ENCODE peak calls at places on chromosomes 7 and 10, in five cellular contexts. O is heart left ventricle, D is retinal pigment epithelial cell, A is kidney epithelial cell, P is transverse colon. V is an unnamed sample.

GRCh38 chr10:62373995-62374861 is at the start of gene ZNF365:
- DNase-seq in A (no peak), D (peak), P (no peak), O (peak), V (no peak)

GRCh38 chr7:47378728-47379395 is 203.0 kb downstream of the TNS3 start:
- DNase-seq in D (no peak), A (no peak), P (peak), O (no peak), V (no peak)

GRCh38 chr7:46939558-46939957 is 642.4 kb downstream of the TNS3 start:
- DNase-seq in A (no peak), P (no peak), D (no peak), O (no peak), V (no peak)

GRCh38 chr7:157339777-157340677 is 3.2 kb downstream of the DNAJB6 start:
- DNase-seq in O (no peak), D (no peak), P (peak), A (no peak), V (no peak)

GRCh38 chr10:95655571-95656290 is 780 bp downstream of the ALDH18A1 start:
- DNase-seq in A (no peak), D (peak), O (no peak), P (peak), V (no peak)

GRCh38 chr7:107045980-107046379 is 1.5 kb downstream of the PRKAR2B start:
- DNase-seq in D (no peak), A (no peak), O (no peak), P (no peak), V (peak)

GRCh38 chr10:21531164-21531563 is 2.9 kb upstream of the MLLT10 start:
- DNase-seq in P (no peak), D (no peak), A (no peak), O (no peak), V (no peak)

GRCh38 chr10:18075881-18076280 is 64.3 kb upstream of the CACNB2 start:
- DNase-seq in D (no peak), P (no peak), A (no peak), O (no peak), V (no peak)

GRCh38 chr10:10938676-10939075 is 79.0 kb upstream of the CELF2 start:
- DNase-seq in D (no peak), A (no peak), P (no peak), O (no peak), V (no peak)

GRCh38 chr7:3043544-3044395 is at the start of gene CARD11:
- DNase-seq in A (no peak), O (no peak), D (no peak), P (peak), V (no peak)

GRCh38 chr10:114577133-114577532 is 80.9 kb downstream of the ABLIM1 start:
- DNase-seq in P (no peak), O (no peak), D (peak), A (peak), V (peak)

GRCh38 chr10:74255214-74255613 is 104.2 kb downstream of the ADK start:
- DNase-seq in P (no peak), D (no peak), O (no peak), A (no peak), V (no peak)

GRCh38 chr7:6917258-6917657 is 91.2 kb upstream of the CCZ1B start:
- DNase-seq in D (no peak), P (no peak), A (no peak), O (no peak), V (no peak)

GRCh38 chr10:52615756-52616419 is 156.7 kb downstream of the MBL2 start:
- DNase-seq in P (no peak), O (no peak), D (no peak), A (no peak), V (no peak)

GRCh38 chr7:55307123-55307916 is 57.8 kb upstream of the LANCL2 start:
- DNase-seq in P (no peak), A (no peak), D (no peak), O (no peak), V (no peak)

GRCh38 chr7:100613447-100614185 is 1.3 kb downstream of the MOSPD3 start:
- DNase-seq in A (no peak), O (no peak), D (no peak), P (no peak), V (no peak)

GRCh38 chr10:114367041-114367675 is 37.1 kb downstream of the AFAP1L2 start:
- DNase-seq in P (no peak), A (no peak), D (no peak), O (no peak), V (no peak)

GRCh38 chr7:117399820-117400422 is 27.4 kb downstream of the ASZ1 start:
- DNase-seq in P (no peak), O (no peak), A (no peak), D (no peak), V (no peak)

GRCh38 chr10:95782274-95782830 is 26.4 kb downstream of the ENTPD1 start:
- DNase-seq in A (no peak), D (no peak), O (no peak), P (no peak), V (no peak)

GRCh38 chr10:74027702-74028101 is 29.8 kb downstream of the VCL start:
- DNase-seq in O (no peak), P (no peak), D (no peak), A (no peak), V (no peak)

GRCh38 chr7:45584261-45585210 is 10.4 kb downstream of the ADCY1 start:
- DNase-seq in A (no peak), P (no peak), O (peak), D (no peak), V (no peak)

GRCh38 chr7:123958186-123958703 is 33.2 kb downstream of the SPAM1 start:
- DNase-seq in A (no peak), O (no peak), P (no peak), D (no peak), V (no peak)

GRCh38 chr7:123522061-123522460 is 12.3 kb downstream of the IQUB start:
- DNase-seq in P (no peak), O (no peak), D (peak), A (peak), V (no peak)

GRCh38 chr10:21593986-21594385 is 60.0 kb downstream of the MLLT10 start:
- DNase-seq in O (no peak), D (no peak), A (no peak), P (no peak), V (no peak)

GRCh38 chr10:49758249-49758930 is 3.7 kb downstream of the OGDHL start:
- DNase-seq in A (no peak), D (no peak), O (no peak), P (no peak), V (no peak)

GRCh38 chr10:117929321-117930067 is 117.2 kb downstream of the RAB11FIP2 start:
- DNase-seq in P (no peak), A (no peak), D (no peak), O (no peak), V (no peak)

GRCh38 chr10:100327007-100327700 is 2.9 kb downstream of the PKD2L1 start:
- DNase-seq in O (no peak), P (peak), A (no peak), D (no peak), V (no peak)

GRCh38 chr7:572668-573495 is 53.2 kb upstream of the PDGFA start:
- DNase-seq in O (no peak), P (no peak), A (no peak), D (no peak), V (no peak)

GRCh38 chr7:157508477-157508881 is 171.7 kb downstream of the DNAJB6 start:
- DNase-seq in P (no peak), A (no peak), O (no peak), D (no peak), V (no peak)

GRCh38 chr10:3735175-3735574 is 49.8 kb downstream of the KLF6 start:
- DNase-seq in O (no peak), A (no peak), D (no peak), P (no peak), V (no peak)

DNA sequence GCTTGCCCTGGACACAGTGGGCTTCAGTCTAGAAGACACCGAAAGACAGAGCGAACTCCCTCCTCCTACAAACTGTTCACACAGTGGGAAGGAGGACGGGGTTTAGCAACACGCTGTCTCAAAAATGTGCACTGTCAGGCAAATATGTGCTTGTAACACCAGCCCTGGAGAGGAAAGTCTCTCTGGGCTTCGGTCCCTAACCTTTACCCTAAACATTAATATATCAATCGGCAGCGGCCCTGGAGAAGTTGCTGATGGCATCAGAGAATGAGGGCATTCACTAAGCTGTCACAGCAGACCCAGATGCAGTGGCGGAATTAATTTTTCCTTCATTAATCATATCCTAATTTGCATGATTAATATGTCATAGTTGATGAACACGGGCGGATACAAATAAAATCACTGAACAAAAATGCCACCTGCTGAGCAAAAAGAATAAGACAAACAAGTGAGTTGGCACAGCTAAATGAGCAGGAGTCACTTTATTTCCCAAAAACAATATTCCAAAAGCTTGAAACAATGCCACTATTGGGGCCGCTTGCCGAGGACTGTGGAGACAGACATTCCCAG is 45.2 kb upstream of the INSIG1 start:
- DNase-seq in P (no peak), A (no peak), D (no peak), O (no peak), V (no peak)
- TF ChIP-seq CTCF in P (no peak), A (no peak), D (no peak), O (no peak), V (no peak)

DNA sequence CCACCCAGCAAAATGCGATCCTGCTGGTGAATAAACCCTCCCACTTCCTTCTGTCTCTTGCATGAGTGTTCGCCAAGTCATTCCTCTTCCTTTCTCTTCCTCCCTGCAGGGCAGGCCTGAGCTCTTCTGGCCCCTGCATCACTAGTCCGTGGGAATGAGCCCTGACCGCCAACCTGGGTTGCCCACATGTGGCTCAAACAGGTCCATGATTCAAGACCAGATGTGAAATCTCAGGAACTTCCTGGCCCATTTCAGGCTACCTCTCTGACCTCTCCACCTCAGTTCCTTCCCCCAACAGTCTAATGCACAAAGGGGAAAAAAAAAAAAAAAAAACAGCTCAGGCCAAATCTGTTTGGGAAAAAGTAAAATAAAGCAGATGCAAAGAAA is 5.4 kb upstream of the YWHAG start:
- DNase-seq in D (no peak), O (no peak), P (no peak), A (peak), V (no peak)
- H3K4me3 ChIP-seq in D (no peak), O (no peak), P (no peak), A (no peak), V (no peak)

DNA sequence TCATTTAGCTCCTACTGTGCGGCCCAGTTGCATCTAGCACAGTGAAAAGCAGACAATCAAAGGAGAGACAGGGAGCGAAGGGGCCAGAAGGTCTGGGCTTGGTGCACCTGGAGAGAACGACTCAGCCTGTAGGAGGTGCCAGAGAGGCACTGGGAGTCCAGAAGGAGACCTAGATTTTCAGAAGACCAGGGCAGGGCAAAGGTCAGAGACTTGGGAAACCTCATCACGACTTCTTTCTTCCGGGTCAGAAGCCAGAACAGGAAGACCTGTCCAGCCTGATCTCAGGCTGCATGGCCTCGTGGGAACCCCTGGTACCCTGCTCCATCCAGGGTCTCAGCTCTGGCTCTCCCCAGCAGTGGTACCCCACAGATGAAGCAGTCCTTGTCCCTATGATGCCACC is 5.2 kb downstream of the AGAP3 start:
- DNase-seq in O (no peak), D (no peak), A (no peak), P (peak), V (no peak)
- TF ChIP-seq CTCF in O (peak), D (peak), A (peak), P (peak), V (peak)

DNA sequence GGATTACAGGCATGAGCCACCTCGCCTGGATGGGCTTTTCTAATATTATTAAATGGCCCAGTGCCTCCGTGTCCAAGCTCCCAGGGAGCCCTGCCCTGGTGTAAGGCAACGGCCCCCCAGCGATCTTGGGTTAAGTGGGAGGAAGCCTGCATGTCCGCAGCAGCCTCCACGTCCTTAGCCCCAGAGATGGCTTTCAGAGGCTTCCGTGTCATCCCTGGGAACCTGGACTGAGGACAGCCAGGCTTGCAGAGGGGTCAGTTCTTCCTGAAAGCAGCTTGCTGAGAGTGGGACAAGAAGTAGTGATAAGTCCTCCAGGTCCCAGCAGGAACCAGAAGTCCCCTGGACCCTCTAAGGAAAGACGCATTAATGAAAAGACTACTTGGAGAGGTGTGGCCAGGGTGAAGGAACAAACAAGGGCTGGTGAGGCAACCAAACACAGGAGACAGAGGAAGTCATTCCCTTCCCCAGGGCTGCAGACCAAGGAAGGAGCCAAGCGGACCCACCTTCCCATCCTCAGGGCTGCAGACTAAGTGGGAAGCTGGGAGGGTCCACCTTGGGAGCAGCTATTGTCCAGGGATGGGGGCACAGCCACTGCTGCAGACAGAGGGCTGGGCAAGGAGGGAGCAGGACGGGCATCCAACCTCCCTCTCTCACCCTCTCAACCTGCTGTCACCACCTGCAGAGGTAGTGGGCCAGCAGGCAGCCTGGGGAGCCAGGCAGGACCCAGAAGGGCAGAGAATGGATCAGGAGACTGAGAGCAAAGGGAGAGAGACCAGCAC is 13.0 kb upstream of the INSIG1 start:
- DNase-seq in O (no peak), P (no peak), D (no peak), A (no peak), V (no peak)
- H3K4me3 ChIP-seq in O (no peak), P (no peak), D (no peak), A (no peak), V (no peak)

GRCh38 chr10:28391283-28391682 is 88.4 kb upstream of the MPP7 start:
- DNase-seq in D (no peak), O (no peak), P (no peak), A (no peak), V (no peak)
- TF ChIP-seq CTCF in D (no peak), O (no peak), P (no peak), A (no peak), V (no peak)

GRCh38 chr7:146116452-146117219 is at the start of gene CNTNAP2:
- DNase-seq in D (no peak), O (peak), P (no peak), A (peak), V (no peak)
- H3K4me3 ChIP-seq in D (peak), O (peak), P (peak), A (peak), V (peak)

DNA sequence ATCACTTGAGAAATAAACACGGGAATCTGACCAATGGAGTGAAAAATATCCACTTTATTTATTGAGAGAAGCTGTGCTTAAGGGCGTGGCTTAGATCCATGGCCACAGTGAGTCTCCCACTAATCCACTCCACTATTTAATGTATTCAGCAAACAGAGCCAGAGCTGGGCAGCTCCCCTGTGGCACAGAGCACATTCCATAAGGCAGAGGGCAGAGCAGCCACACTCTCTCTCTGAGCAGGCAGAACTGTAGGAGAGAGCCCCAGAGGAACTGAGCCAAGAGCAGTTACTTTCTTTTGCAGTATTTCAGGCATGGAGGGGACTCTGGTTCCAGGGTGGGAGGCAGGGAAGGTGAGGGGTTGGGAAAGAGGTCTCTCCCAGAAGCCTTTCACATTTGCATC is 106.0 kb downstream of the GALNT17 start:
- DNase-seq in P (no peak), D (no peak), O (no peak), A (no peak), V (no peak)
- TF ChIP-seq CTCF in P (no peak), D (no peak), O (no peak), A (no peak), V (no peak)

DNA sequence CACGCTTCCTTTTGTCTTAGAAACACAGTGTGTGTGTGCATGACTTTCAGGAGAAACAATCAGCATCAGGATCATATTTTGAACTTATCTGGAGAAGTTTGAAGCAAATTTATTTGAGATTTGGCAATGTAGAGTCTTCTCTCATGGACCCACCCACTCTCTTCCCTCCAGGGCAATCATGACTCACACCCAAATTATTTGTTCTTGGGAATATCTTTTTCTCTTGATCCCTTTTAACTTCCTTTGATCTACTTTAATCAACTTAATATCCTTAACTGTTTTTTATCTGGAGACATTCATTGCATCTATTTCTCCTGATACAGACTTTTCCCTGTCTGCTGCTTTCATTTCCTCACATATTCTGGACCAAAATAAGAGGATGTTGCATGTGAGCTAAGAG is 1174.3 kb downstream of the GATA3 start:
- DNase-seq in P (no peak), D (no peak), A (no peak), O (no peak), V (no peak)
- H3K4me3 ChIP-seq in P (no peak), D (no peak), A (no peak), O (no peak), V (no peak)

DNA sequence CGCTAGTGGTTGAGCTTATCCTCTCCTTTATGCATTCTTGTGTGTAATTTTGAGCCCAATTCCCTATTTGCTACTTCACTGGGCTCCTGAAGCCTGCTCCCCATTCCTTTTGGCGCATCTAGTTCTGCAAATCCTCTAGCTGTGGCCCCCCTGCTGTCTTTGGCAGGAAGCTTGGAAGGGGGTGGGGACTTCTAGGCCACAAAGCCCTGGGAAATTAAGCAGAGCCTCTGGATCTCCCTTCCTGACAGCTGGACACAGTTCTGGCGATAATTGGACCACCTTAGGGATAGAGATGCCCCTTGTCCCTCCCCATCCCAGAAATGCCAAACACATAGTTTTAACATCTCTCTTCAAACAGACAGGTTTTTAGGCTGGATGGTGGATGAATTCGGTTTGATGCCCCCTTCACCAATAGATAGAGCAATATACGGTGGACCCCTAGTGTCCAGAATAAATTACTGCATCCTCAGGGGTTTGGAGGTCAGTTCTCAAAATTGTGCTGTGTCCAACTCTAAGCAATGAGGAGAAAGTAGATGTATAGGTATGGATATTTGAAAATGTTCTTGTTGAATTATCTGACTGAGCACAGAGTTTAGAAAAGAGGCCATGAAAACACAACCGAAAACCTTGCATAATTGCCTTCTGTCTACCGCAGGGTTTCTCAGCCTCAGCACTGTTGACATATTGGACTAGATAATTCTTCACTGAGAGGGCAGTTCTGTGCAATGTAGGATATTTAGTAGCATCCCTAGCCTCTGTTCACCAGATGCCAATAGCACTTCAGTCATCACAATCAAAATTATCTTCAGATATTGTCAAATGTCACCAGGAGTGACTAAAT is 75.5 kb downstream of the PAPSS2 start:
- DNase-seq in D (no peak), P (no peak), O (no peak), A (no peak), V (no peak)
- TF ChIP-seq CTCF in D (peak), P (peak), O (peak), A (peak), V (peak)